ENCODE peak calls at places on chromosomes 5 and 9, in five cellular contexts. M is central memory CD4-positive, alpha-beta T cell; L is NCI-H1694; H is NCI-H774; I is GM23248. T is an unnamed sample.

GRCh38 chr9:15248596-15248995 is 58.4 kb downstream of the TTC39B start:
- DNase-seq in M (no peak), I (no peak), H (no peak), L (no peak), T (no peak)

GRCh38 chr5:167294861-167295685 is 996.4 kb upstream of the WWC1 start:
- DNase-seq in I (peak), M (no peak), H (no peak), L (no peak), T (peak)

GRCh38 chr9:93094294-93095204 is 1.5 kb upstream of the CARD19 start:
- DNase-seq in M (no peak), L (no peak), H (no peak), I (no peak), T (no peak)

GRCh38 chr9:21764736-21765245 is 37.6 kb upstream of the MTAP start:
- DNase-seq in M (no peak), I (peak), L (no peak), H (no peak), T (no peak)

GRCh38 chr5:179762079-179762780 is 29.6 kb downstream of the MAML1 start:
- DNase-seq in I (peak), L (no peak), M (peak), H (no peak), T (no peak)

GRCh38 chr9:130639866-130640555 is 24.4 kb upstream of the PRDM12 start:
- DNase-seq in M (no peak), H (no peak), I (no peak), L (no peak), T (no peak)

GRCh38 chr5:94849821-94850736 is 231.6 kb downstream of the SLF1 start:
- DNase-seq in I (peak), H (peak), M (peak), L (peak), T (peak)

GRCh38 chr5:132074091-132074771 is 642 bp downstream of the CSF2 start:
- DNase-seq in I (no peak), M (no peak), L (no peak), H (no peak), T (no peak)

GRCh38 chr9:71929791-71930440 is 18.5 kb downstream of the C9orf85 start:
- DNase-seq in M (no peak), I (peak), L (no peak), H (no peak), T (peak)

GRCh38 chr5:179607449-179607931 is 16.0 kb downstream of the HNRNPH1 start:
- DNase-seq in H (no peak), I (peak), L (peak), M (no peak), T (no peak)

GRCh38 chr5:91219803-91220371 is 163.2 kb downstream of the ARRDC3 start:
- DNase-seq in I (no peak), H (no peak), M (no peak), L (no peak), T (peak)

GRCh38 chr5:117077142-117077541 is 502.5 kb upstream of the SEMA6A start:
- DNase-seq in M (no peak), H (no peak), L (no peak), I (peak), T (no peak)

GRCh38 chr5:167861134-167861930 is 430.1 kb upstream of the WWC1 start:
- DNase-seq in I (peak), L (no peak), H (no peak), M (no peak), T (no peak)

GRCh38 chr5:154097031-154097430 is 58.3 kb downstream of the MFAP3 start:
- DNase-seq in H (no peak), L (no peak), I (no peak), M (no peak), T (no peak)

GRCh38 chr9:33101104-33101951 is 24.9 kb upstream of the SMU1 start:
- DNase-seq in L (no peak), H (no peak), I (peak), M (no peak), T (peak)

GRCh38 chr5:148401604-148402003 is 17.8 kb downstream of the FBXO38 start:
- DNase-seq in L (no peak), H (no peak), M (no peak), I (peak), T (peak)

GRCh38 chr5:107529618-107530017 is 141.1 kb downstream of the EFNA5 start:
- DNase-seq in L (no peak), H (no peak), M (no peak), I (no peak), T (no peak)

GRCh38 chr9:92563701-92564100 is 27.9 kb upstream of the ECM2 start:
- DNase-seq in M (no peak), H (no peak), I (no peak), L (no peak), T (no peak)

GRCh38 chr9:3528466-3528865 is 2.7 kb upstream of the RFX3 start:
- DNase-seq in H (peak), M (peak), L (no peak), I (no peak), T (no peak)

GRCh38 chr9:92108122-92108521 is 7.1 kb downstream of the SPTLC1 start:
- DNase-seq in H (no peak), L (no peak), I (no peak), M (no peak), T (no peak)

GRCh38 chr5:4097194-4097593 is 501.6 kb downstream of the IRX1 start:
- DNase-seq in L (no peak), H (no peak), I (no peak), M (no peak), T (no peak)

GRCh38 chr9:127264462-127265040 is at the start of gene GARNL3:
- DNase-seq in L (peak), M (no peak), I (no peak), H (no peak), T (no peak)

GRCh38 chr5:128009399-128009798 is 74.2 kb upstream of the SLC12A2 start:
- DNase-seq in L (no peak), H (no peak), I (no peak), M (no peak), T (no peak)

GRCh38 chr5:98455660-98456059 is 317.8 kb upstream of the RGMB start:
- DNase-seq in M (no peak), H (no peak), L (no peak), I (peak), T (peak)

GRCh38 chr5:177071671-177072385 is 14.9 kb upstream of the FGFR4 start:
- DNase-seq in H (peak), I (peak), L (peak), M (peak), T (peak)

GRCh38 chr5:123700624-123701023 is 188.6 kb downstream of the CSNK1G3 start:
- DNase-seq in M (no peak), I (peak), H (no peak), L (no peak), T (peak)

GRCh38 chr5:8788246-8788645 is 757.6 kb downstream of the SEMA5A start:
- DNase-seq in H (no peak), M (no peak), L (no peak), I (no peak), T (peak)

T was measured in IMR-90.